ENCODE peak calls at places on chromosomes 12 and 14, in eight cellular contexts. B is H1, L is left ventricle myocardium inferior, T is MM.1S, F is right lobe of liver, J is prostate gland, V is fibroblast of lung, Z is GM23338. E is an unnamed sample.

GRCh38 chr14:37601849-37602248 is 6.4 kb downstream of the TTC6 start:
- DNase-seq in B (no peak), F (no peak), V (no peak), Z (peak), J (no peak), L (no peak), T (no peak), E (no peak)

GRCh38 chr14:52086755-52087154 is 17.9 kb upstream of the NID2 start:
- DNase-seq in J (no peak), Z (no peak), V (peak), F (no peak), L (no peak), B (no peak), T (no peak), E (no peak)

GRCh38 chr14:67820428-67820881 is 876 bp downstream of the RAD51B start:
- DNase-seq in T (no peak), J (no peak), L (no peak), B (no peak), V (peak), F (no peak), Z (peak), E (no peak)

GRCh38 chr12:93573552-93574223 is 1.2 kb downstream of the SOCS2 start:
- DNase-seq in L (no peak), F (no peak), V (peak), J (no peak), Z (peak), T (no peak), B (no peak), E (no peak)

GRCh38 chr12:67441736-67442346 is 172.7 kb downstream of the CAND1 start:
- DNase-seq in T (peak), Z (peak), B (peak), L (peak), V (peak), F (peak), J (peak), E (peak)

GRCh38 chr12:481422-481821 is 21.7 kb downstream of the B4GALNT3 start:
- DNase-seq in V (peak), F (no peak), L (peak), T (no peak), Z (no peak), J (no peak), B (no peak), E (no peak)

GRCh38 chr14:74531467-74531866 is 37.9 kb downstream of the ISCA2 start:
- DNase-seq in F (no peak), L (peak), Z (peak), J (no peak), V (peak), B (peak), T (no peak), E (no peak)

GRCh38 chr12:112096667-112097066 is 11.9 kb downstream of the NAA25 start:
- DNase-seq in B (no peak), T (no peak), J (no peak), F (no peak), L (no peak), V (peak), Z (no peak), E (no peak)

GRCh38 chr14:104656014-104656714 is 33.3 kb upstream of the INF2 start:
- DNase-seq in V (no peak), T (no peak), B (no peak), Z (no peak), F (no peak), L (no peak), J (no peak), E (peak)

GRCh38 chr12:27422697-27423096 is 23.8 kb upstream of the SMCO2 start:
- DNase-seq in Z (peak), L (no peak), J (no peak), T (no peak), V (no peak), B (no peak), F (no peak), E (no peak)

GRCh38 chr12:92445253-92446081 is 257.3 kb upstream of the PLEKHG7 start:
- DNase-seq in V (no peak), B (no peak), Z (no peak), F (no peak), J (no peak), L (no peak), T (peak), E (no peak)

DNA sequence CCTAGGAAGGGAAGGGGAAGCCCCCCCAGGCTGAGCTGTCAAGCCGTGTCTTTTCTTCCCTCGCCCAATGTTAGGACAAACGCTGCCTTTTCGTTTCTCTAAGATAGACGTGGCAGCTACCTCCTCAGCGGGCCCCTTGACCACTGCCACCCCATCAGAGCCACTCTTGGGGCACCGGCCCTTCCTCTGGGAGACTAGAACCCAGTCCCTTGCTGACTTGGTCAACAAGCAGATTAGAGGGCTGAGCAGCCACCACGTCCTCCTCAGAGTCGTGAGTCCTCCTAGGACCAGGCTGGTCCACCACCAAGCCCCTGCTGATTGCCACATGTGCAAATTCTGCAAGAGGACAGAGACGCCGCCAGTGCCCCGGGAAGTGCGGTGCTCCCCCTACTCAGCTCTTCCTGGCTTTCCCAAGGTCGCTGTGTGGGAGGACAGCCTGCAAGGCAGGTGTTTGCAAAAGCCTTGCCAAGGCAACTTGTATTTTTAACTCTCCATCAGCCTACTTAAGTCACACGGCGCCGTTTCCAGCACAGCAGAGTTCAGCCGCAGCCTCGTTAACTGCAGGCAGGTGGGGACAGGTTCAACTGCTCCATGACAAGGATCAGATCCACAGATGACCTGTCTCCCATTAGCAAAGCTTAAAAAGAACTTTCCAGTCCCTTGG is 65.7 kb downstream of the TESC start:
- DNase-seq in L (no peak), V (no peak), B (no peak), J (peak), Z (no peak), T (no peak), F (no peak), E (peak)
- TF ChIP-seq CTCF in L (no peak), V (no peak), B (no peak), J (no peak), Z (no peak), T (no peak), F (no peak), E (no peak)

DNA sequence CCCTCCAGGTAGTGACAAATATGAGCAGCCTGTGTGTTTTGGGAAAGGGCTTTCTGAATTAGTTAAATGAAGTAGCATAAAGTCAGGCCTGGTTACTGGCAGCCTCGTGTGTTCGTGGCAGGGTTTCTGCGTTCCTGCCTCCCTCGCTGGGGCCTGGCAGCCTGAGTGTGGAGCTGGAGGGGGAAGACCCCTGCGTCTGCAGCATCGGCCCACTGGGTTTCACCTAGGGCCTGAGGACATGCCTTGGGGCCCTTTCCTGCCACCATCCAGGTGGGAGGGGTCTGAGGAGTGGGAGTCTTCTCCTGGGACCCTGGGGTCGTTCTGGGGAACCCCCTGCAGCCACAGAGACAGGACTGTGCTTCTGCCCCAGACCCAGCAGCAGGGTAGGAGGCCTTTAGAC is 20.4 kb upstream of the AMN start:
- DNase-seq in V (no peak), Z (no peak), B (no peak), T (no peak), L (no peak), J (no peak), F (no peak), E (no peak)
- H3K27ac ChIP-seq in V (no peak), Z (no peak), B (no peak), T (peak), L (no peak), J (no peak), F (no peak), E (no peak)

GRCh38 chr14:43938588-43939281 is 568.3 kb downstream of the FSCB start:
- DNase-seq in T (no peak), L (no peak), J (no peak), V (no peak), Z (peak), F (no peak), B (no peak), E (no peak)
- TF ChIP-seq CTCF in T (no peak), L (no peak), J (no peak), V (no peak), Z (no peak), F (no peak), B (no peak), E (no peak)

GRCh38 chr12:29149691-29150382 is 759 bp downstream of the FAR2 start:
- DNase-seq in F (peak), B (peak), V (no peak), T (no peak), J (no peak), L (no peak), Z (peak), E (no peak)
- H3K27ac ChIP-seq in F (peak), B (peak), V (no peak), T (no peak), J (peak), L (peak), Z (no peak), E (peak)

GRCh38 chr12:50313256-50313931 is 30.1 kb upstream of the LIMA1 start:
- DNase-seq in J (no peak), Z (no peak), B (peak), V (no peak), F (no peak), L (no peak), T (no peak), E (no peak)

GRCh38 chr12:50315803-50316202 is 32.5 kb upstream of the LIMA1 start:
- DNase-seq in B (no peak), V (no peak), J (no peak), T (no peak), L (no peak), F (no peak), Z (no peak), E (no peak)

GRCh38 chr12:50314629-50315312 is 31.5 kb upstream of the LIMA1 start:
- DNase-seq in F (no peak), J (no peak), B (no peak), T (no peak), L (no peak), Z (peak), V (peak), E (no peak)

GRCh38 chr12:50322196-50322595 is 38.9 kb upstream of the LIMA1 start:
- DNase-seq in Z (no peak), V (no peak), B (no peak), F (no peak), L (no peak), T (no peak), J (no peak), E (no peak)

DNA sequence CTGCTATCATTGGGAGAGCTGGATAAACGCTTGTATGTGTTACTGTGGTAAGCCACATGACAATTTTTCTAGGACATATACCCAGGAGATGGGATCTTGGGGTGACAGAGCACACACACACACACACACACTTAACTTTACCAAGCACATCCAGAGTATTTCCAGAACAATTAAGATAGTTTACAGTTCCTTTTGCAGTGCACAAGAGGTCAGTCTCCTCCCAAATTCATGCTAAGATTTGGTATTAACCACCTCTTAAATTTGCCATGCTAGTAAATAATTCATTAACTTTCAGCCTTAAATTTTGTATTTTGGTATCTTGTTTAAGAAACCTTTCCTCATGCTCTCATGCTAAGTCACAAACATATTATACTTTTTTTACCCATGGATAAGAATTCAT is 33.9 kb upstream of the LIMA1 start:
- DNase-seq in V (no peak), L (no peak), Z (no peak), T (no peak), J (no peak), F (no peak), B (no peak), E (no peak)
- TF ChIP-seq CTCF in V (no peak), L (no peak), Z (no peak), T (no peak), J (no peak), F (peak), B (no peak), E (no peak)

GRCh38 chr14:49615776-49616175 is 4.7 kb downstream of the RPL36AL start:
- DNase-seq in V (peak), Z (no peak), F (no peak), L (no peak), J (no peak), T (no peak), B (no peak), E (no peak)
- H3K27ac ChIP-seq in V (no peak), Z (peak), F (no peak), L (no peak), J (no peak), T (no peak), B (no peak), E (no peak)

DNA sequence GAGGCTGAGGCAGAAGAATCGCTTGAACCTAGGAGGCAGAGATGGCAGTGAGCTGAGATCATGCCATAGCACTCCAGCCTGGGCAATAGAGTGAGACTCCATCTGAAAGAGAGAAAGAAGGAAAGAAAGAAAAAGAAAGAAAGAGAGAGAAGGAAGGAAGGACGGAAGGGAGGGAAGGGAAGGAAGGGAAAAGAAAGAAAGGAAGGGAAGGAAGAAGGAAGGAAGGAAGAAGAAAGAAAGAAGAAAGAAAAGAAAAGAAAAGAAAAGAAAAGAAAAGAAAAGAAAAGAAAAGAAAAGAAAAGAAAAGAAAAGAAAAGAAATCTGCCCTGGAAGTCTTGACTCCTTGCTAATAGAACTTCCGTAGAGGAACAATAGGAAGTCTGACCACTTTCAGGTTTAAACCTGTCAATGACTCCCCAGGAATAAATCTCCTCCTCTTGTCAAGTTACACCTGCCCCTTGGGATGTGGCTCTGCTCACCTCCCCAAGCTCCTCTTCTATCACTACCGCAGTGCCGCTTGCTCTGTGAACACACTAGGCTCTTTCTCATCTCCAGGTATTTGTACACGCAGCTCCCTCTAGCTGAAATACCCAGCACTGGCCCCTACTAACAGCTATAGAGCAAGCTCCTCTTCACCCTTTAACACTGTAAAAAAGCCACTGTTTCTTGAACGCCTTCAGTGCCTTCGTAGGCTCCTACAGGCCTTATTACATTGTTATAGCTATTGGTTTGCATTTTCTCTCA is 773.1 kb upstream of the TBX3 start:
- DNase-seq in B (no peak), V (no peak), T (no peak), F (no peak), L (no peak), J (no peak), Z (peak), E (no peak)
- TF ChIP-seq CTCF in B (peak), V (no peak), T (no peak), F (peak), L (peak), J (no peak), Z (peak), E (no peak)

E was measured in left lung.